ENCODE peak calls at places on chromosomes 13 and 19, in nine cellular contexts. B is lower leg skin, H is A549, Z is ovary, V is neural progenitor cell, S is uterus, C is foreskin fibroblast, O is neural crest cell, U is suprapubic skin. E is an unnamed sample.

GRCh38 chr13:42328672-42329071 is 56.7 kb downstream of the AKAP11 start:
- DNase-seq in B (no peak), H (no peak), Z (no peak), V (no peak), S (no peak), C (no peak), O (no peak), U (no peak), E (no peak)

GRCh38 chr13:35499131-35500051 is 22.9 kb upstream of the MAB21L1 start:
- DNase-seq in B (no peak), H (no peak), Z (no peak), V (peak; percentile 66), S (no peak), C (no peak), O (no peak), U (no peak), E (no peak)

GRCh38 chr13:24629320-24629719 is 50.9 kb upstream of the ATP12A start:
- DNase-seq in B (peak; percentile 17), H (no peak), Z (no peak), V (no peak), S (no peak), C (peak; percentile 39), O (no peak), U (no peak), E (no peak)

GRCh38 chr13:25973085-25973484 is 78.7 kb downstream of the SHISA2 start:
- DNase-seq in B (no peak), H (no peak), Z (no peak), V (peak; percentile 58), S (no peak), C (no peak), O (no peak), U (no peak), E (no peak)

GRCh38 chr13:91381371-91381770 is 17.1 kb upstream of the GPC5 start:
- DNase-seq in B (no peak), H (peak; percentile 27), Z (no peak), V (peak; percentile 28), S (no peak), C (no peak), O (no peak), U (no peak), E (no peak)

GRCh38 chr13:96000069-96000468 is 53.1 kb downstream of the UGGT2 start:
- DNase-seq in B (no peak), H (no peak), Z (no peak), V (no peak), S (no peak), C (no peak), O (no peak), U (no peak), E (no peak)

GRCh38 chr13:23618341-23618740 is 48.1 kb downstream of the TNFRSF19 start:
- DNase-seq in B (no peak), H (peak; percentile 65), Z (no peak), V (no peak), S (no peak), C (peak; percentile 95), O (no peak), U (no peak), E (no peak)

GRCh38 chr13:52405369-52405766 is 604 bp downstream of the THSD1 start:
- DNase-seq in B (no peak), H (peak; percentile 1), Z (no peak), V (peak; percentile 19), S (no peak), C (no peak), O (no peak), U (no peak), E (no peak)

GRCh38 chr13:95456837-95457236 is 95.7 kb upstream of the CLDN10 start:
- DNase-seq in B (no peak), H (no peak), Z (no peak), V (no peak), S (no peak), C (no peak), O (no peak), U (no peak), E (no peak)

GRCh38 chr13:32443111-32443510 is 15.2 kb upstream of the N4BP2L1 start:
- DNase-seq in B (no peak), H (peak; percentile 26), Z (no peak), V (no peak), S (no peak), C (peak; percentile 44), O (no peak), U (no peak), E (no peak)

GRCh38 chr19:45179063-45179847 is 671 bp downstream of the BLOC1S3 start:
- DNase-seq in B (peak; percentile 89), H (no peak), Z (peak; percentile 47), V (peak; percentile 61), S (peak; percentile 38), C (peak; percentile 72), O (no peak), U (no peak), E (no peak)

GRCh38 chr19:45303269-45304060 is 19.2 kb downstream of the CKM start:
- DNase-seq in B (no peak), H (no peak), Z (no peak), V (no peak), S (no peak), C (no peak), O (no peak), U (no peak), E (no peak)

GRCh38 chr19:43872547-43873336 is 45.6 kb downstream of the ZNF283 start:
- DNase-seq in B (no peak), H (peak; percentile 18), Z (no peak), V (no peak), S (no peak), C (no peak), O (no peak), U (no peak), E (no peak)

GRCh38 chr19:1223018-1223855 is 14.6 kb downstream of the CBARP start:
- DNase-seq in B (no peak), H (peak; percentile 61), Z (no peak), V (peak; percentile 66), S (no peak), C (peak; percentile 62), O (no peak), U (no peak), E (no peak)

GRCh38 chr13:52848455-52849190 is at the start of gene PCDH8:
- DNase-seq in B (no peak), H (no peak), Z (no peak), V (peak; percentile 96), S (no peak), C (no peak), O (peak; percentile 91), U (no peak), E (no peak)

GRCh38 chr19:44757057-44757734 is 8.7 kb downstream of the BCL3 start:
- DNase-seq in B (peak; percentile 90), H (no peak), Z (peak; percentile 79), V (peak; percentile 66), S (peak; percentile 78), C (peak; percentile 84), O (peak; percentile 29), U (no peak), E (no peak)

GRCh38 chr19:1262687-1263123 is 6.4 kb upstream of the CIRBP start:
- DNase-seq in B (no peak), H (no peak), Z (peak; percentile 58), V (peak; percentile 55), S (peak; percentile 46), C (peak; percentile 82), O (no peak), U (no peak), E (no peak)

GRCh38 chr19:34960103-34960805 is 3.8 kb downstream of the ZNF792 start:
- DNase-seq in B (peak; percentile 43), H (no peak), Z (no peak), V (no peak), S (no peak), C (no peak), O (no peak), U (no peak), E (no peak)

GRCh38 chr13:89568276-89568675 is 1779.2 kb upstream of the MIR17HG start:
- DNase-seq in B (no peak), H (no peak), Z (no peak), V (no peak), S (no peak), C (no peak), O (no peak), U (no peak), E (no peak)
- TF ChIP-seq CTCF in B (no peak), H (no peak), Z (no peak), V (no peak), S (no peak), C (no peak), O (no peak), U (no peak), E (peak; percentile 43)

DNA sequence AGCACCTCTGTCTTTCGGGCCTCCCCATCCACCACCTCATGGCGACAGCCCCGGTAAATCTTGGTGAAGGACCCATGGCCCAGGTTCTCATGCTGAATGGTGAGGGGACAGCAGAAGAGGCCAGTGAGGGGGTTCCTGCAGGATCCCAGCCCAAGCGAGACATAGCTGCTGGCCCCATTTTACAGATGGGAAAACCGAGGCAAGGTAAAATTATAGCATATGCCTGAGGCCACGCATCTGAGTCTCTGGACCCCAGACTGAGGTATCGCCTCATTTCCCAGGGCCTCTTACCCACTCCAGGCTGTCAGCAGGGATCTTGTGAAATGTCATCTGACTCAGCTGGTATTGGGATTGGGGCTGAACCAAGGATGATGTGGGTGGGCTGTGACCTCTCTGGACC is 9.8 kb downstream of the JAK3 start:
- DNase-seq in B (no peak), H (no peak), Z (no peak), V (no peak), S (no peak), C (no peak), O (no peak), U (no peak), E (no peak)
- TF ChIP-seq CTCF in B (no peak), H (no peak), Z (no peak), V (no peak), S (no peak), C (no peak), O (no peak), U (no peak), E (no peak)

GRCh38 chr13:20774746-20775145 is 985 bp upstream of the EEF1AKMT1 start:
- DNase-seq in B (no peak), H (no peak), Z (no peak), V (no peak), S (no peak), C (no peak), O (no peak), U (no peak), E (no peak)
- TF ChIP-seq CTCF in B (no peak), H (no peak), Z (no peak), V (no peak), S (no peak), C (no peak), O (no peak), U (no peak), E (no peak)

GRCh38 chr13:87093399-87093798 is 577.8 kb upstream of the SLITRK5 start:
- DNase-seq in B (no peak), H (no peak), Z (no peak), V (no peak), S (no peak), C (no peak), O (no peak), U (no peak), E (no peak)

GRCh38 chr13:87089391-87089790 is 581.8 kb upstream of the SLITRK5 start:
- DNase-seq in B (no peak), H (no peak), Z (no peak), V (no peak), S (no peak), C (peak; percentile 5), O (no peak), U (no peak), E (no peak)

DNA sequence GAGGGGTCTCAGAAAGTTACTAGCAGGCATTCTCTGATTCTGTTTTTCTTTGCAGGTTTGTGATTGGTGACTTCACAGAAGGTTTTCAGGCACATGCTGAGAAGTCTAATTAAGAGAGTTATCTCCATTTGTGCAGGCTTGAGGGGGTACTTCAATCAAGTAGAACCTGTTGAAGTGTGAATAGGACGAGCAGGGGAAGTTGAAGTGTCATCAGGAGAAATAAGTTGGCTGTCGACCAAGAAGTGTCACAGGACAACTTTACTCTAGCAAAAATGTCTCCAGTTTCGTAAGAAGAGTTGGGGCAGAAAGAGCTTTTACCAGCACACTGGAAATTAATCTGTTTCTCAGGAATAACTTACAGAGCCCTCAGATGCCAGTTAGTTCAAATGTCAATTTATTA is 576.5 kb upstream of the SLITRK5 start:
- DNase-seq in B (no peak), H (no peak), Z (no peak), V (peak; percentile 49), S (no peak), C (no peak), O (no peak), U (no peak), E (no peak)
- TF ChIP-seq CTCF in B (no peak), H (no peak), Z (no peak), V (no peak), S (no peak), C (no peak), O (no peak), U (no peak), E (no peak)